ENCODE peak calls at places on chromosomes 2 and 18, in nine cellular contexts. Y, Z, H, D, C, E, B, G and A are unnamed samples.

GRCh38 chr2:84704505-84705244 is 176.2 kb downstream of the TRABD2A start:
- DNase-seq in Y (peak; percentile 53), Z (peak; percentile 55), H (no peak), D (peak; percentile 59), C (no peak), E (no peak), B (no peak), G (no peak), A (no peak)

GRCh38 chr2:50953021-50953420 is 78.9 kb downstream of the NRXN1 start:
- DNase-seq in Y (no peak), Z (no peak), H (no peak), D (peak; percentile 62), C (no peak), E (peak; percentile 38), B (no peak), G (no peak), A (no peak)

GRCh38 chr18:59823611-59824195 is 76.1 kb upstream of the PMAIP1 start:
- DNase-seq in Y (peak; percentile 69), Z (no peak), H (peak; percentile 78), D (peak; percentile 88), C (peak; percentile 76), E (peak; percentile 67), B (peak; percentile 33), G (peak; percentile 66), A (peak; percentile 32)

GRCh38 chr18:46071894-46072867 is at the start of gene PSTPIP2:
- DNase-seq in Y (peak; percentile 68), Z (peak; percentile 90), H (peak; percentile 79), D (peak; percentile 55), C (peak; percentile 81), E (peak; percentile 22), B (no peak), G (peak; percentile 83), A (peak; percentile 77)

GRCh38 chr2:156671706-156672105 is 235.5 kb downstream of the GPD2 start:
- DNase-seq in Y (no peak), Z (no peak), H (no peak), D (no peak), C (no peak), E (no peak), B (no peak), G (no peak), A (no peak)

GRCh38 chr2:187055463-187055862 is 206.5 kb upstream of the ZSWIM2 start:
- DNase-seq in Y (no peak), Z (no peak), H (peak; percentile 50), D (peak; percentile 40), C (no peak), E (no peak), B (no peak), G (no peak), A (no peak)

GRCh38 chr2:54212456-54212855 is 43.6 kb downstream of the TSPYL6 start:
- DNase-seq in Y (no peak), Z (no peak), H (no peak), D (peak; percentile 93), C (no peak), E (no peak), B (no peak), G (no peak), A (no peak)

GRCh38 chr2:55120634-55121359 is 70.5 kb upstream of the RTN4 start:
- DNase-seq in Y (no peak), Z (no peak), H (no peak), D (peak; percentile 51), C (no peak), E (no peak), B (no peak), G (no peak), A (no peak)

GRCh38 chr2:232341739-232342126 is 36.8 kb upstream of the ALPP start:
- DNase-seq in Y (no peak), Z (peak; percentile 35), H (no peak), D (no peak), C (no peak), E (no peak), B (no peak), G (no peak), A (no peak)

GRCh38 chr2:38155-38554 is 8.2 kb downstream of the FAM110C start:
- DNase-seq in Y (no peak), Z (no peak), H (no peak), D (no peak), C (peak; percentile 44), E (peak; percentile 56), B (no peak), G (no peak), A (peak; percentile 45)

GRCh38 chr2:175187378-175187777 is 5.9 kb upstream of the ATP5MC3 start:
- DNase-seq in Y (no peak), Z (no peak), H (no peak), D (peak; percentile 11), C (no peak), E (no peak), B (peak; percentile 35), G (no peak), A (no peak)

GRCh38 chr18:63452273-63452672 is 24.5 kb upstream of the SERPINB5 start:
- DNase-seq in Y (peak; percentile 79), Z (no peak), H (no peak), D (no peak), C (no peak), E (no peak), B (no peak), G (no peak), A (no peak)

GRCh38 chr18:64037812-64038414 is 68.0 kb downstream of the SERPINB8 start:
- DNase-seq in Y (no peak), Z (no peak), H (no peak), D (peak; percentile 31), C (no peak), E (peak; percentile 36), B (peak; percentile 35), G (no peak), A (no peak)

GRCh38 chr2:125471963-125472362 is 1184.0 kb upstream of the GYPC start:
- DNase-seq in Y (no peak), Z (no peak), H (no peak), D (peak; percentile 49), C (no peak), E (no peak), B (no peak), G (no peak), A (no peak)

GRCh38 chr2:45280801-45281200 is 271.5 kb upstream of the SIX2 start:
- DNase-seq in Y (no peak), Z (no peak), H (no peak), D (no peak), C (no peak), E (no peak), B (no peak), G (no peak), A (no peak)

GRCh38 chr2:235957231-235957630 is 211.0 kb downstream of the GBX2 start:
- DNase-seq in Y (no peak), Z (no peak), H (no peak), D (no peak), C (no peak), E (no peak), B (no peak), G (no peak), A (no peak)

GRCh38 chr2:241635756-241636155 is 1.2 kb downstream of the THAP4 start:
- DNase-seq in Y (no peak), Z (no peak), H (no peak), D (peak; percentile 37), C (no peak), E (no peak), B (no peak), G (no peak), A (no peak)

GRCh38 chr18:69839497-69839896 is 108.2 kb downstream of the CD226 start:
- DNase-seq in Y (no peak), Z (no peak), H (no peak), D (no peak), C (no peak), E (no peak), B (no peak), G (no peak), A (no peak)

GRCh38 chr2:218567797-218568189 is 358 bp downstream of the USP37 start:
- DNase-seq in Y (no peak), Z (no peak), H (no peak), D (peak; percentile 3), C (no peak), E (no peak), B (no peak), G (no peak), A (no peak)

GRCh38 chr2:163428187-163428586 is 307.6 kb downstream of the FIGN start:
- DNase-seq in Y (no peak), Z (no peak), H (no peak), D (no peak), C (no peak), E (no peak), B (no peak), G (no peak), A (no peak)
- H3K27ac ChIP-seq in Y (no peak overlapping the region), Z (no peak overlapping the region), H (no peak overlapping the region), D (no peak overlapping the region), C (no peak overlapping the region), E (no peak overlapping the region), B (no peak overlapping the region), G (no peak overlapping the region), A (no peak overlapping the region)

GRCh38 chr18:36733150-36733549 is 95.7 kb downstream of the TPGS2 start:
- DNase-seq in Y (no peak), Z (no peak), H (no peak), D (no peak), C (no peak), E (no peak), B (no peak), G (no peak), A (no peak)
- TF ChIP-seq CTCF in Y (no peak), Z (no peak), H (no peak), D (peak; percentile 7), C (no peak), E (no peak), B (no peak), G (no peak), A (peak; percentile 33)

DNA sequence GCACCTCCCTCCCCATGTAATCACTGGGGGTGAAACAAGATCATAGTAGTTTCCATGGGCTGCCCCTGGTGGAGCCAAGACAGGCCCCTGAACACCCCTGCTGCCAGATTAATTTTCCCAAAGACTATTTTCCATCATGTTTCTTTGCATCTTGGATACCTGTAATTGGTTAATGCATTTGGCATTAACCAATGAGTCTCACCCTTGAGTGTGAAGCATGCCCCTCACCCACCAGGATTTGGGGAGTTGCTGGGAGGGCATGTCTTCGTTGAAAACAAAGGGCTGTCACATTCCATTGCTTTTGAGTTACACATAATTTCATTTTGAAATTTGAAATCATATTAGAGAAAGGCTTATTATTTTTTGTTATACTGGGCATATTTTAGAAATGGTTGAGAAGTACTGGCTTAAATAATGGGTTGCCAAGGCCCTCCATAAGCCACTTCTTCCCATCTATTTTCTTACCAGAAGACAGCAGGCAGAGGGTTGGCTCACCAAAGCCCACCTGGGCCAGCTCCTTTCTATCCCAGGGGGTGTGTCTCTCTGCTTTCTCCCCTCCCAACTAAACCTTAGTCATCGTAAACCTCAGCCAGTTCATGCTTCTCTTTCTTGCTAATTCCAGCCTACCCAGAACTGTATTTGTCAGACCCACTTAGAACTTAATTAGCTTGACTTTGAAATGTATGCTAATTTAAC is 51.8 kb downstream of the ATIC start:
- DNase-seq in Y (no peak), Z (no peak), H (no peak), D (peak; percentile 16), C (no peak), E (no peak), B (no peak), G (no peak), A (no peak)
- H3K36me3 ChIP-seq in Y (no peaks in the 10 kb centered on the region), Z (peaks cover 75% of the 10 kb centered on the region), H (peaks cover 85% of the 10 kb centered on the region), D (peaks cover 35% of the 10 kb centered on the region), C (peaks cover 89% of the 10 kb centered on the region), E (peaks cover 11% of the 10 kb centered on the region), B (peaks cover 83% of the 10 kb centered on the region), G (peaks cover 87% of the 10 kb centered on the region), A (no peaks in the 10 kb centered on the region)

DNA sequence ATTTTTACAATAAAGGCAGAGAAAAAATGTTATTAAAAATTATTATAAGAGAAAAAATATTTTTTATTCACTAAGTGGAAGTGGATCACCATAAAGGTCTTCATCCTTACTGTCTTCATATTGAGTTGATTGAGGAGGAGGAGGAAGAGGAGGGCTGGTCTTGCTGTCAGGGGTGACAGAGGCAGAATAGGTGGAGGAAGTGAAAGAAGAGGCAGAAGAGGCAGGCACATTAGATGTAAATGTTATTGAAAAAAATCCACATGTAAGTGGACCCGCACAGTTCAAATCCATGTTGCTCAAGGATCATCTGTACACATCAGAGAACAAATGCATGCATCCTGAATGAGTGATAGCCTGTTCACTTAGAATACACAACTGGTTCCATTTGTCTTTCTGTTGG is 6.4 kb upstream of the SPATS2L start:
- DNase-seq in Y (no peak), Z (no peak), H (no peak), D (no peak), C (no peak), E (no peak), B (no peak), G (no peak), A (no peak)
- H3K27ac ChIP-seq in Y (no peak overlapping the region), Z (no peak overlapping the region), H (no peak overlapping the region), D (no peak overlapping the region), C (no peak overlapping the region), E (peak overlapping the region; percentile 75), B (no peak overlapping the region), G (no peak overlapping the region), A (no peak overlapping the region)